ENCODE peak calls at places on chromosomes 1 and 21, in eight cellular contexts. P is effector memory CD8-positive, alpha-beta T cell; X is CD8-positive, alpha-beta T cell; Y is ACHN; J is stomach; L is brain microvascular endothelial cell; S is activated CD4-positive, alpha-beta T cell treated with anti-CD3 and anti-CD28 coated beads for 24 hours; B is EL. H is an unnamed sample.

GRCh38 chr1:15654091-15654690 is 29.9 kb upstream of the PLEKHM2 start:
- DNase-seq in P (no peak), X (no peak), Y (no peak), J (no peak), L (no peak), S (no peak), B (no peak), H (no peak)

GRCh38 chr1:219544163-219544846 is 68.6 kb downstream of the ZC3H11B start:
- DNase-seq in P (no peak), X (no peak), Y (peak; percentile 8), J (no peak), L (no peak), S (no peak), B (no peak), H (no peak)

GRCh38 chr1:63269571-63269970 is 52.8 kb upstream of the FOXD3 start:
- DNase-seq in P (no peak), X (no peak), Y (no peak), J (no peak), L (no peak), S (no peak), B (no peak), H (no peak)

GRCh38 chr21:31248598-31248997 is 95.5 kb downstream of the TIAM1 start:
- DNase-seq in P (no peak), X (no peak), Y (no peak), J (no peak), L (peak; percentile 69), S (no peak), B (peak; percentile 68), H (no peak)

GRCh38 chr1:228284148-228284495 is 76.3 kb downstream of the OBSCN start:
- DNase-seq in P (no peak), X (no peak), Y (no peak), J (no peak), L (no peak), S (no peak), B (no peak), H (no peak)

GRCh38 chr1:3740038-3740437 is 12.2 kb upstream of the CCDC27 start:
- DNase-seq in P (no peak), X (no peak), Y (no peak), J (no peak), L (no peak), S (no peak), B (no peak), H (no peak)

GRCh38 chr1:36326499-36326898 is 3.1 kb upstream of the EVA1B start:
- DNase-seq in P (no peak), X (no peak), Y (no peak), J (no peak), L (no peak), S (no peak), B (no peak), H (no peak)

GRCh38 chr1:93004566-93005251 is 43.4 kb upstream of the DIPK1A start:
- DNase-seq in P (no peak), X (no peak), Y (no peak), J (no peak), L (no peak), S (no peak), B (no peak), H (no peak)

GRCh38 chr1:198577444-198577843 is 37.0 kb upstream of the ATP6V1G3 start:
- DNase-seq in P (no peak), X (no peak), Y (no peak), J (no peak), L (peak; percentile 64), S (no peak), B (peak; percentile 89), H (no peak)

GRCh38 chr1:197393105-197393504 is 125.1 kb downstream of the CRB1 start:
- DNase-seq in P (no peak), X (no peak), Y (no peak), J (no peak), L (no peak), S (no peak), B (no peak), H (no peak)

GRCh38 chr1:231594749-231595148 is 31.8 kb upstream of the DISC1 start:
- DNase-seq in P (no peak), X (no peak), Y (no peak), J (no peak), L (no peak), S (no peak), B (no peak), H (no peak)

GRCh38 chr1:82401116-82401515 is 600.4 kb downstream of the ADGRL2 start:
- DNase-seq in P (no peak), X (no peak), Y (no peak), J (no peak), L (no peak), S (no peak), B (no peak), H (no peak)

GRCh38 chr1:62691062-62691844 is 3.1 kb upstream of the DOCK7 start:
- DNase-seq in P (no peak), X (no peak), Y (no peak), J (no peak), L (no peak), S (no peak), B (no peak), H (no peak)

GRCh38 chr1:161940866-161941591 is 82.6 kb downstream of the OLFML2B start:
- DNase-seq in P (no peak), X (no peak), Y (no peak), J (no peak), L (no peak), S (no peak), B (no peak), H (no peak)

GRCh38 chr1:206467915-206468314 is 2.4 kb upstream of the IKBKE start:
- DNase-seq in P (no peak), X (no peak), Y (no peak), J (peak; percentile 50), L (peak; percentile 38), S (no peak), B (peak; percentile 32), H (peak; percentile 58)

GRCh38 chr1:78340006-78340405 is 150.8 kb upstream of the PTGFR start:
- DNase-seq in P (no peak), X (no peak), Y (peak; percentile 51), J (no peak), L (peak; percentile 71), S (no peak), B (peak; percentile 88), H (no peak)

GRCh38 chr1:231383159-231383855 is 38.8 kb downstream of the EGLN1 start:
- DNase-seq in P (no peak), X (no peak), Y (peak; percentile 47), J (no peak), L (no peak), S (no peak), B (no peak), H (no peak)

GRCh38 chr1:23694371-23694770 is 2.8 kb downstream of the RPL11 start:
- DNase-seq in P (no peak), X (no peak), Y (no peak), J (no peak), L (no peak), S (no peak), B (no peak), H (no peak)

GRCh38 chr1:201430790-201431189 is 9.3 kb upstream of the TNNI1 start:
- DNase-seq in P (no peak), X (no peak), Y (no peak), J (no peak), L (no peak), S (no peak), B (no peak), H (no peak)

GRCh38 chr21:41898998-41899397 is 19.9 kb upstream of the PRDM15 start:
- DNase-seq in P (no peak), X (no peak), Y (no peak), J (no peak), L (no peak), S (no peak), B (no peak), H (no peak)

GRCh38 chr21:44391345-44392091 is 38.1 kb downstream of the TRPM2 start:
- DNase-seq in P (no peak), X (no peak), Y (no peak), J (peak; percentile 56), L (no peak), S (no peak), B (no peak), H (no peak)

GRCh38 chr1:211330282-211330936 is 3.8 kb downstream of the TRAF5 start:
- DNase-seq in P (no peak), X (no peak), Y (no peak), J (no peak), L (no peak), S (no peak), B (no peak), H (no peak)

GRCh38 chr1:2001773-2002411 is 1.7 kb downstream of the CFAP74 start:
- DNase-seq in P (no peak), X (no peak), Y (no peak), J (peak; percentile 33), L (no peak), S (no peak), B (no peak), H (no peak)

GRCh38 chr1:194071200-194071599 is 884.8 kb upstream of the B3GALT2 start:
- DNase-seq in P (no peak), X (no peak), Y (no peak), J (no peak), L (no peak), S (no peak), B (no peak), H (no peak)

GRCh38 chr21:29490016-29490415 is 191.3 kb downstream of the BACH1 start:
- DNase-seq in P (no peak), X (no peak), Y (no peak), J (no peak), L (peak; percentile 40), S (no peak), B (peak; percentile 38), H (no peak)

GRCh38 chr1:25742316-25742715 is 57.7 kb upstream of the SELENON start:
- DNase-seq in P (no peak), X (no peak), Y (no peak), J (no peak), L (no peak), S (no peak), B (no peak), H (no peak)

GRCh38 chr1:91680556-91680955 is 179.9 kb downstream of the CDC7 start:
- DNase-seq in P (no peak), X (no peak), Y (no peak), J (no peak), L (no peak), S (no peak), B (no peak), H (no peak)

GRCh38 chr1:196309386-196309785 is 298.9 kb downstream of the KCNT2 start:
- DNase-seq in P (no peak), X (no peak), Y (peak; percentile 52), J (no peak), L (no peak), S (no peak), B (peak; percentile 42), H (no peak)

GRCh38 chr1:227166559-227166958 is 151.7 kb downstream of the CDC42BPA start:
- DNase-seq in P (no peak), X (no peak), Y (no peak), J (no peak), L (no peak), S (no peak), B (no peak), H (no peak)

GRCh38 chr1:64542118-64542517 is 72.2 kb downstream of the CACHD1 start:
- DNase-seq in P (no peak), X (no peak), Y (no peak), J (no peak), L (no peak), S (no peak), B (no peak), H (no peak)

GRCh38 chr1:206534552-206534951 is 27.2 kb downstream of the RASSF5 start:
- DNase-seq in P (no peak), X (no peak), Y (no peak), J (no peak), L (no peak), S (no peak), B (no peak), H (no peak)

GRCh38 chr21:24160528-24160927 is 1446.8 kb downstream of the MRPL39 start:
- DNase-seq in P (no peak), X (no peak), Y (no peak), J (no peak), L (no peak), S (no peak), B (no peak), H (no peak)

GRCh38 chr1:243718893-243719292 is 131.2 kb downstream of the AKT3 start:
- DNase-seq in P (no peak), X (no peak), Y (peak; percentile 26), J (no peak), L (no peak), S (no peak), B (peak; percentile 89), H (no peak)

GRCh38 chr1:40291293-40291692 is 25.8 kb downstream of the COL9A2 start:
- DNase-seq in P (no peak), X (no peak), Y (no peak), J (no peak), L (no peak), S (no peak), B (no peak), H (no peak)

H was measured in CD4-positive, CD25-positive, alpha-beta regulatory T cell.